ENCODE peak calls at places on chromosome 19, in four cellular contexts. One of them, this sample, is unnamed.

GRCh38 chr19:48969276-48970138 is 4.4 kb downstream of the FTL start:
- DNase-seq in A673: peak
- DNase-seq in progenitor cell of endocrine pancreas: no peak
- DNase-seq in GM03348: no peak
- DNase-seq in this sample: peak

GRCh38 chr19:2154587-2155075 is 3.3 kb upstream of the AP3D1 start:
- DNase-seq in A673: no peak
- DNase-seq in GM03348: no peak
- DNase-seq in progenitor cell of endocrine pancreas: no peak
- DNase-seq in this sample: no peak

GRCh38 chr19:2231621-2232221 is 4.4 kb downstream of the PLEKHJ1 start:
- DNase-seq in A673: no peak
- DNase-seq in GM03348: no peak
- DNase-seq in progenitor cell of endocrine pancreas: no peak
- DNase-seq in this sample: no peak

GRCh38 chr19:9406798-9407352 is 28.5 kb downstream of the ZNF266 start:
- DNase-seq in GM03348: peak
- DNase-seq in progenitor cell of endocrine pancreas: no peak
- DNase-seq in A673: peak
- DNase-seq in this sample: peak

GRCh38 chr19:57888107-57888493 is 737 bp downstream of the ZNF814 start:
- DNase-seq in progenitor cell of endocrine pancreas: no peak
- DNase-seq in A673: peak
- DNase-seq in GM03348: no peak
- DNase-seq in this sample: no peak

GRCh38 chr19:6451583-6452222 is 7.9 kb downstream of the SLC25A23 start:
- DNase-seq in progenitor cell of endocrine pancreas: no peak
- DNase-seq in GM03348: no peak
- DNase-seq in A673: no peak
- DNase-seq in this sample: no peak

GRCh38 chr19:1027020-1027952 is 878 bp downstream of the CNN2 start:
- DNase-seq in A673: peak
- DNase-seq in GM03348: no peak
- DNase-seq in progenitor cell of endocrine pancreas: no peak
- DNase-seq in this sample: peak

GRCh38 chr19:54548806-54549205 is 24.8 kb upstream of the LILRA2 start:
- DNase-seq in progenitor cell of endocrine pancreas: no peak
- DNase-seq in A673: no peak
- DNase-seq in GM03348: no peak
- DNase-seq in this sample: no peak

GRCh38 chr19:15331419-15332310 is 674 bp downstream of the BRD4 start:
- DNase-seq in A673: peak
- DNase-seq in progenitor cell of endocrine pancreas: peak
- DNase-seq in GM03348: peak
- DNase-seq in this sample: peak

GRCh38 chr19:42440357-42441046 is 2.2 kb downstream of the CXCL17 start:
- DNase-seq in GM03348: peak
- DNase-seq in progenitor cell of endocrine pancreas: peak
- DNase-seq in A673: peak
- DNase-seq in this sample: peak

GRCh38 chr19:27794444-27795042 is 1418.4 kb downstream of the UQCRFS1 start:
- DNase-seq in progenitor cell of endocrine pancreas: no peak
- DNase-seq in A673: peak
- DNase-seq in GM03348: peak
- DNase-seq in this sample: peak

GRCh38 chr19:33171916-33172359 is 22.2 kb upstream of the LRP3 start:
- DNase-seq in progenitor cell of endocrine pancreas: no peak
- DNase-seq in GM03348: peak
- DNase-seq in A673: no peak
- DNase-seq in this sample: no peak

This sample was measured in SJCRH30.